ENCODE peak calls at places on chromosomes 12 and 14, in eight cellular contexts. B, J, N, T, V, I, U and M are unnamed samples.

GRCh38 chr14:24439257-24439656 is 3.3 kb downstream of the SDR39U1 start:
- DNase-seq in B (no peak), J (no peak), N (no peak), T (no peak), V (no peak), I (no peak), U (no peak), M (no peak)

GRCh38 chr14:33692762-33693161 is 258.1 kb downstream of the EGLN3 start:
- DNase-seq in B (peak), J (peak), N (no peak), T (peak), V (no peak), I (no peak), U (peak), M (peak)

GRCh38 chr12:110012137-110012536 is 12.9 kb downstream of the ANKRD13A start:
- DNase-seq in B (peak), J (peak), N (no peak), T (no peak), V (no peak), I (no peak), U (no peak), M (peak)

GRCh38 chr12:108309674-108310312 is 29.3 kb downstream of the CMKLR1 start:
- DNase-seq in B (no peak), J (no peak), N (no peak), T (no peak), V (no peak), I (no peak), U (no peak), M (no peak)

GRCh38 chr12:3328081-3328480 is 162.9 kb upstream of the PRMT8 start:
- DNase-seq in B (no peak), J (no peak), N (no peak), T (no peak), V (no peak), I (no peak), U (no peak), M (no peak)

GRCh38 chr14:75558440-75558839 is 20.0 kb upstream of the FLVCR2 start:
- DNase-seq in B (no peak), J (no peak), N (no peak), T (no peak), V (no peak), I (no peak), U (no peak), M (no peak)

GRCh38 chr12:123991402-123991951 is 18.5 kb downstream of the ZNF664 start:
- DNase-seq in B (no peak), J (no peak), N (no peak), T (no peak), V (no peak), I (no peak), U (no peak), M (no peak)

GRCh38 chr12:55017421-55017820 is 2.4 kb upstream of the NEUROD4 start:
- DNase-seq in B (no peak), J (no peak), N (no peak), T (no peak), V (no peak), I (no peak), U (no peak), M (no peak)

GRCh38 chr14:22570132-22570949 is 18.7 kb downstream of the DAD1 start:
- DNase-seq in B (peak), J (peak), N (peak), T (no peak), V (peak), I (no peak), U (peak), M (peak)

GRCh38 chr14:58426819-58427288 is 477 bp downstream of the TIMM9 start:
- DNase-seq in B (peak), J (no peak), N (peak), T (peak), V (no peak), I (no peak), U (peak), M (peak)

GRCh38 chr12:93677195-93678064 is at the start of gene CRADD:
- DNase-seq in B (peak), J (peak), N (peak), T (peak), V (peak), I (peak), U (peak), M (peak)

GRCh38 chr12:123532808-123533649 is 490 bp downstream of the RILPL1 start:
- DNase-seq in B (peak), J (peak), N (no peak), T (no peak), V (peak), I (no peak), U (no peak), M (peak)

GRCh38 chr14:98120831-98121464 is 1151.0 kb downstream of the BCL11B start:
- DNase-seq in B (no peak), J (no peak), N (no peak), T (no peak), V (peak), I (no peak), U (peak), M (no peak)

GRCh38 chr12:54010972-54011664 is 2.3 kb downstream of the HOXC8 start:
- DNase-seq in B (no peak), J (no peak), N (no peak), T (no peak), V (no peak), I (no peak), U (no peak), M (no peak)

GRCh38 chr14:22502007-22502406 is 87.0 kb downstream of the DAD1 start:
- DNase-seq in B (no peak), J (peak), N (no peak), T (no peak), V (no peak), I (no peak), U (no peak), M (no peak)

GRCh38 chr14:75971509-75971908 is 10.3 kb downstream of the TGFB3 start:
- DNase-seq in B (no peak), J (no peak), N (no peak), T (no peak), V (no peak), I (no peak), U (no peak), M (no peak)

DNA sequence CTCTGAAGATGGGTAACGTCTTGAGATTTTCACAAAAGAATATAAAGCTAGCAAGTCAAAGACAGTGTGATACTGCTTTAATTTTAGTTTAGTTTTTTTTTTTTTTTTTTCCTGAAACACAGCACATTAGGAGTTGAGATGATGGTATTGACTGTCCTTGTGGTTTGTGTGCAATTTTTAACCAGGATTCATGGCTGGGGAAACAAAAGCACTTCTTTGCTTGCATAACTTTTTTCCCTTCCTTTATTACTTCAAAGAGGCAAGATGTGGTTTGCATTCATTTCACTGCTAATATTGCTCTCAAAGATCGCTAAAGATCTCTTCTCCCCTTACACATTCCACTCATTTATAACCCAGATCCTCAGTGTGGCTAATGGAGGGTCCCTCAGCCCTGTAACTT is 157.1 kb upstream of the PZP start:
- DNase-seq in B (peak), J (no peak), N (no peak), T (no peak), V (no peak), I (no peak), U (peak), M (peak)
- H3K4me3 ChIP-seq in B (no peak), J (no peak), N (no peak), T (no peak), V (peak), I (no peak), U (no peak), M (no peak)

GRCh38 chr12:11812558-11813421 is 163.3 kb downstream of the ETV6 start:
- DNase-seq in B (peak), J (peak), N (peak), T (no peak), V (no peak), I (no peak), U (no peak), M (peak)
- H3K4me3 ChIP-seq in B (peak), J (peak), N (peak), T (peak), V (no peak), I (peak), U (peak), M (peak)

GRCh38 chr12:130117256-130117655 is 45.0 kb upstream of the FZD10 start:
- DNase-seq in B (no peak), J (no peak), N (no peak), T (no peak), V (no peak), I (no peak), U (no peak), M (no peak)
- H3K4me3 ChIP-seq in B (no peak), J (no peak), N (no peak), T (no peak), V (no peak), I (no peak), U (no peak), M (no peak)

GRCh38 chr12:118125743-118126118 is 10.2 kb upstream of the PEBP1 start:
- DNase-seq in B (no peak), J (no peak), N (no peak), T (no peak), V (no peak), I (no peak), U (no peak), M (no peak)

GRCh38 chr12:118122264-118122663 is 13.7 kb upstream of the PEBP1 start:
- DNase-seq in B (no peak), J (no peak), N (no peak), T (no peak), V (no peak), I (no peak), U (no peak), M (no peak)

GRCh38 chr12:118119449-118119879 is 15.7 kb upstream of the VSIG10 start:
- DNase-seq in B (no peak), J (no peak), N (no peak), T (no peak), V (no peak), I (no peak), U (no peak), M (no peak)

GRCh38 chr12:118124333-118124874 is 11.5 kb upstream of the PEBP1 start:
- DNase-seq in B (no peak), J (no peak), N (no peak), T (no peak), V (no peak), I (no peak), U (no peak), M (no peak)

GRCh38 chr12:118120579-118121363 is 15.2 kb upstream of the PEBP1 start:
- DNase-seq in B (peak), J (peak), N (peak), T (no peak), V (peak), I (peak), U (peak), M (peak)
- H3K4me3 ChIP-seq in B (no peak), J (no peak), N (no peak), T (no peak), V (peak), I (no peak), U (no peak), M (no peak)